ENCODE peak calls at places on chromosomes 16 and 17, in nine cellular contexts. One of them, this sample, is unnamed.

GRCh38 chr16:68251812-68252211 is 6.6 kb downstream of the PLA2G15 start:
- DNase-seq in GM12891: no peak
- DNase-seq in NCI-H1092: no peak
- DNase-seq in stimulated activated CD8-positive, alpha-beta memory T cell treated with anti-CD3 and anti-CD28 coated beads, Interleukin-12 subunit alpha, Interleukin-12 subunit beta, amount 100 ng/mL, for 4 hours: no peak
- DNase-seq in left colon: no peak
- DNase-seq in iris pigment epithelial cell: no peak
- DNase-seq in AG08395: no peak
- DNase-seq in HS-5: no peak
- DNase-seq in A549: no peak
- DNase-seq in this sample: no peak

GRCh38 chr17:47323382-47324223 is at the start of gene EFCAB13:
- DNase-seq in GM12891: peak
- DNase-seq in NCI-H1092: peak
- DNase-seq in stimulated activated CD8-positive, alpha-beta memory T cell treated with anti-CD3 and anti-CD28 coated beads, Interleukin-12 subunit alpha, Interleukin-12 subunit beta, amount 100 ng/mL, for 4 hours: peak
- DNase-seq in left colon: peak
- DNase-seq in iris pigment epithelial cell: peak
- DNase-seq in AG08395: peak
- DNase-seq in HS-5: no peak
- DNase-seq in A549: peak
- DNase-seq in this sample: peak

GRCh38 chr16:3950343-3951193 is 70.1 kb upstream of the CREBBP start:
- DNase-seq in GM12891: no peak
- DNase-seq in NCI-H1092: no peak
- DNase-seq in stimulated activated CD8-positive, alpha-beta memory T cell treated with anti-CD3 and anti-CD28 coated beads, Interleukin-12 subunit alpha, Interleukin-12 subunit beta, amount 100 ng/mL, for 4 hours: no peak
- DNase-seq in left colon: peak
- DNase-seq in iris pigment epithelial cell: peak
- DNase-seq in AG08395: peak
- DNase-seq in HS-5: peak
- DNase-seq in A549: no peak
- DNase-seq in this sample: peak

GRCh38 chr17:22512506-22512905 is 820.2 kb downstream of the KCNJ18 start:
- DNase-seq in GM12891: no peak
- DNase-seq in NCI-H1092: no peak
- DNase-seq in stimulated activated CD8-positive, alpha-beta memory T cell treated with anti-CD3 and anti-CD28 coated beads, Interleukin-12 subunit alpha, Interleukin-12 subunit beta, amount 100 ng/mL, for 4 hours: no peak
- DNase-seq in left colon: no peak
- DNase-seq in iris pigment epithelial cell: no peak
- DNase-seq in AG08395: no peak
- DNase-seq in HS-5: no peak
- DNase-seq in A549: no peak
- DNase-seq in this sample: no peak

GRCh38 chr17:10295728-10296343 is 77.0 kb downstream of the MYH13 start:
- DNase-seq in GM12891: peak
- DNase-seq in NCI-H1092: no peak
- DNase-seq in stimulated activated CD8-positive, alpha-beta memory T cell treated with anti-CD3 and anti-CD28 coated beads, Interleukin-12 subunit alpha, Interleukin-12 subunit beta, amount 100 ng/mL, for 4 hours: no peak
- DNase-seq in left colon: peak
- DNase-seq in iris pigment epithelial cell: peak
- DNase-seq in AG08395: peak
- DNase-seq in HS-5: peak
- DNase-seq in A549: peak
- DNase-seq in this sample: peak

GRCh38 chr17:12665263-12666210 is at the start of gene MYOCD:
- DNase-seq in GM12891: peak
- DNase-seq in NCI-H1092: no peak
- DNase-seq in stimulated activated CD8-positive, alpha-beta memory T cell treated with anti-CD3 and anti-CD28 coated beads, Interleukin-12 subunit alpha, Interleukin-12 subunit beta, amount 100 ng/mL, for 4 hours: no peak
- DNase-seq in left colon: peak
- DNase-seq in iris pigment epithelial cell: peak
- DNase-seq in AG08395: peak
- DNase-seq in HS-5: no peak
- DNase-seq in A549: peak
- DNase-seq in this sample: peak

GRCh38 chr17:68462381-68463210 is 5.3 kb upstream of the WIPI1 start:
- DNase-seq in GM12891: no peak
- DNase-seq in NCI-H1092: peak
- DNase-seq in stimulated activated CD8-positive, alpha-beta memory T cell treated with anti-CD3 and anti-CD28 coated beads, Interleukin-12 subunit alpha, Interleukin-12 subunit beta, amount 100 ng/mL, for 4 hours: peak
- DNase-seq in left colon: peak
- DNase-seq in iris pigment epithelial cell: peak
- DNase-seq in AG08395: peak
- DNase-seq in HS-5: peak
- DNase-seq in A549: peak
- DNase-seq in this sample: peak

GRCh38 chr17:79923974-79924638 is 84.9 kb upstream of the CBX4 start:
- DNase-seq in GM12891: no peak
- DNase-seq in NCI-H1092: no peak
- DNase-seq in stimulated activated CD8-positive, alpha-beta memory T cell treated with anti-CD3 and anti-CD28 coated beads, Interleukin-12 subunit alpha, Interleukin-12 subunit beta, amount 100 ng/mL, for 4 hours: no peak
- DNase-seq in left colon: peak
- DNase-seq in iris pigment epithelial cell: peak
- DNase-seq in AG08395: no peak
- DNase-seq in HS-5: no peak
- DNase-seq in A549: no peak
- DNase-seq in this sample: peak

GRCh38 chr16:81558444-81559175 is 114.0 kb downstream of the CMIP start:
- DNase-seq in GM12891: no peak
- DNase-seq in NCI-H1092: peak
- DNase-seq in stimulated activated CD8-positive, alpha-beta memory T cell treated with anti-CD3 and anti-CD28 coated beads, Interleukin-12 subunit alpha, Interleukin-12 subunit beta, amount 100 ng/mL, for 4 hours: no peak
- DNase-seq in left colon: peak
- DNase-seq in iris pigment epithelial cell: no peak
- DNase-seq in AG08395: no peak
- DNase-seq in HS-5: no peak
- DNase-seq in A549: peak
- DNase-seq in this sample: no peak

GRCh38 chr16:86671486-86672214 is 93.3 kb downstream of the FOXL1 start:
- DNase-seq in GM12891: no peak
- DNase-seq in NCI-H1092: no peak
- DNase-seq in stimulated activated CD8-positive, alpha-beta memory T cell treated with anti-CD3 and anti-CD28 coated beads, Interleukin-12 subunit alpha, Interleukin-12 subunit beta, amount 100 ng/mL, for 4 hours: no peak
- DNase-seq in left colon: no peak
- DNase-seq in iris pigment epithelial cell: no peak
- DNase-seq in AG08395: peak
- DNase-seq in HS-5: no peak
- DNase-seq in A549: no peak
- DNase-seq in this sample: no peak

This sample was measured in HTR-8/SVneo.